ENCODE peak calls at places on chromosome 7, in four cellular contexts. C is IMR-90, W is Peyer's patch, U is heart left ventricle. X is an unnamed sample.

GRCh38 chr7:27150568-27151340 is 1.6 kb downstream of the HOXA3 start:
- DNase-seq in W (peak; percentile 90), C (peak; percentile 78), U (peak; percentile 68), X (peak; percentile 74)

GRCh38 chr7:43110790-43111362 is 1.6 kb upstream of the HECW1 start:
- DNase-seq in W (no peak), C (no peak), U (no peak), X (no peak)

GRCh38 chr7:8133955-8134733 is 127.8 kb downstream of the ICA1 start:
- DNase-seq in C (no peak), W (no peak), U (no peak), X (no peak)

GRCh38 chr7:106730021-106730420 is 69.1 kb upstream of the CCDC71L start:
- DNase-seq in C (no peak), W (no peak), U (no peak), X (no peak)

GRCh38 chr7:4702961-4703512 is 20.9 kb downstream of the FOXK1 start:
- DNase-seq in U (peak; percentile 44), C (no peak), W (no peak), X (no peak)

GRCh38 chr7:10688544-10688943 is 285.1 kb upstream of the PHF14 start:
- DNase-seq in U (no peak), C (no peak), W (no peak), X (no peak)

GRCh38 chr7:70565723-70566122 is 566.2 kb upstream of the GALNT17 start:
- DNase-seq in C (no peak), U (no peak), W (no peak), X (no peak)

GRCh38 chr7:104137971-104138370 is 69.8 kb downstream of the ORC5 start:
- DNase-seq in C (peak; percentile 83), W (no peak), U (no peak), X (no peak)

GRCh38 chr7:148124477-148124876 is 466.1 kb upstream of the C7orf33 start:
- DNase-seq in W (no peak), U (no peak), C (no peak), X (no peak)

GRCh38 chr7:42907316-42907715 is 4.6 kb downstream of the C7orf25 start:
- DNase-seq in W (no peak), U (no peak), C (no peak), X (no peak)

GRCh38 chr7:124764071-124764846 is 1.3 kb downstream of the GPR37 start:
- DNase-seq in W (no peak), U (no peak), C (peak; percentile 6), X (peak; percentile 54)

GRCh38 chr7:50304911-50305621 is 550 bp downstream of the IKZF1 start:
- DNase-seq in W (no peak), U (no peak), C (no peak), X (no peak)

GRCh38 chr7:48096273-48096672 is 7.2 kb downstream of the UPP1 start:
- DNase-seq in U (no peak), C (no peak), W (no peak), X (no peak)

GRCh38 chr7:6423942-6424701 is 23.6 kb downstream of the DAGLB start:
- DNase-seq in U (peak; percentile 47), W (no peak), C (no peak), X (peak; percentile 72)

GRCh38 chr7:15891151-15891842 is 204.8 kb upstream of the MEOX2 start:
- DNase-seq in C (peak; percentile 47), U (no peak), W (no peak), X (no peak)

GRCh38 chr7:137669706-137670105 is 177.1 kb downstream of the DGKI start:
- DNase-seq in C (peak; percentile 64), U (no peak), W (no peak), X (no peak)

GRCh38 chr7:123580406-123581161 is 21.0 kb upstream of the ASB15 start:
- DNase-seq in U (no peak), W (no peak), C (peak; percentile 42), X (no peak)

GRCh38 chr7:5001003-5001402 is 42.0 kb upstream of the MMD2 start:
- DNase-seq in W (no peak), C (no peak), U (no peak), X (no peak)

GRCh38 chr7:35605760-35606159 is 89.2 kb downstream of the HERPUD2 start:
- DNase-seq in W (no peak), C (peak; percentile 82), U (no peak), X (no peak)

GRCh38 chr7:144513332-144513731 is 109.8 kb upstream of the NOBOX start:
- DNase-seq in U (no peak), W (no peak), C (no peak), X (no peak)

GRCh38 chr7:124457841-124458240 is 307.8 kb downstream of the GPR37 start:
- DNase-seq in U (no peak), C (peak; percentile 70), W (no peak), X (no peak)

GRCh38 chr7:44769381-44770209 is 20.9 kb downstream of the ZMIZ2 start:
- DNase-seq in C (peak; percentile 47), U (no peak), W (no peak), X (no peak)

GRCh38 chr7:40221836-40222235 is 87.0 kb downstream of the SUGCT start:
- DNase-seq in C (peak; percentile 92), U (no peak), W (no peak), X (no peak)

GRCh38 chr7:139568813-139569490 is 45.5 kb downstream of the CLEC2L start:
- DNase-seq in W (no peak), U (no peak), C (no peak), X (no peak)

GRCh38 chr7:139566736-139567646 is 43.5 kb downstream of the CLEC2L start:
- DNase-seq in U (no peak), C (no peak), W (no peak), X (no peak)

GRCh38 chr7:139570119-139570518 is 46.6 kb downstream of the CLEC2L start:
- DNase-seq in W (no peak), U (no peak), C (no peak), X (no peak)

GRCh38 chr7:139567647-139568345 is 44.3 kb downstream of the CLEC2L start:
- DNase-seq in W (no peak), C (no peak), U (no peak), X (no peak)

DNA sequence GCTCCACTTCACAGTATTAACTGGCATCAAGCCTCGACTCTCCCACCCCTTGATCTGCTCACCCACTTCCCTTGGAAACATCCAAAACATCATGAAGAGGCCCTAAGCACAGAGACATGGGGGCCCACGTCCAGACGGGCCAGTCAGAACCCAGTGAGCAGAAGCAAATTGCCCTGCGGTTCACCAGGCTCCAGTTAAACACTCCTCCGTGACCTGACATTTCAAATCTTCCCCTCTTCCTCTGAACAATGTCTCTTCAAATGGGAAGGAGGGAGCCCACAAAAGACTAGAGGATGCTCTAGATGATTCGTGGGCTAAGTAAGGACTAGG is 44.8 kb downstream of the CLEC2L start:
- DNase-seq in C (no peak), U (no peak), W (no peak), X (no peak)
- H3K27ac ChIP-seq in C (no peak overlapping the region), U (no peak overlapping the region), W (no peak overlapping the region), X (no peak overlapping the region)

GRCh38 chr7:101156277-101156676 is 2.0 kb downstream of the AP1S1 start:
- DNase-seq in U (no peak), C (no peak), W (no peak), X (no peak)
- TF ChIP-seq CTCF in U (no peak), C (peak; percentile 21), W (no peak), X (no peak)

GRCh38 chr7:91266067-91266930 is 2.1 kb downstream of the FZD1 start:
- DNase-seq in W (no peak), C (peak; percentile 47), U (peak; percentile 54), X (peak; percentile 28)

GRCh38 chr7:91265693-91266066 is 1.4 kb downstream of the FZD1 start:
- DNase-seq in C (no peak), W (no peak), U (peak; percentile 24), X (no peak)

GRCh38 chr7:91263359-91264082 is 712 bp upstream of the FZD1 start:
- DNase-seq in C (no peak), U (peak; percentile 56), W (peak; percentile 61), X (peak; percentile 59)

GRCh38 chr7:91264924-91265681 is 870 bp downstream of the FZD1 start:
- DNase-seq in C (peak; percentile 74), U (peak; percentile 75), W (peak; percentile 75), X (peak; percentile 55)

DNA sequence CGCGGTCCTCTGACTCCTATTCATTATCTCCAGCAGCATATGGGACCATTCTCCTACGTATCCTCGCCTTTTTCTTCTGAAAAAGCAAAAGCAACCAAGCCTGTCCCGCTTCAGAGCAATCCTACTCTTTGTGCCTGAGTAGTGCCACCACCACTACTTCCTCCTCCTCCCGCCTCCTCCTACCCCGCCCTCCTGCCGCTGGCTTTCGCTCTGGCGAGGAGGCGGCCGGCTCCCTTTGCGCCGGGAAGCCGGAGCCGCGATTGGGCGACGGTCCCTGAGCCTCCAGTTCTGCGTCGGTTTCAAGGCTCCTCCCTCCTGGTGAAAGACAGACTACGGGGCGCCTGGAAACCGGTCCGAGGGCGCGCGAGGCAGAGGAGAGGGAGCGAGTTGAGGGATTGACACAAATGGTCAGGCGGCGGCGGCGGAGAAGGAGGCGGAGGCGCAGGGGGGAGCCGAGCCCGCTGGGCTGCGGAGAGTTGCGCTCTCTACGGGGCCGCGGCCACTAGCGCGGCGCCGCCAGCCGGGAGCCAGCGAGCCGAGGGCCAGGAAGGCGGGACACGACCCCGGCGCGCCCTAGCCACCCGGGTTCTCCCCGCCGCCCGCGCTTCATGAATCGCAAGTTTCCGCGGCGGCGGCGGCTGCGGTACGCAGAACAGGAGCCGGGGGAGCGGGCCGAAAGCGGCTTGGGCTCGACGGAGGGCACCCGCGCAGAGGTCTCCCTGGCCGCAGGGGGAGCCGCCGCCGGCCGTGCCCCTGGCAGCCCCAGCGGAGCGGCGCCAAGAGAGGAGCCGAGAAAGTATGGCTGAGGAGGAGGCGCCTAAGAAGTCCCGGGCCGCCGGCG is at the start of gene FZD1:
- DNase-seq in W (peak; percentile 96), U (peak; percentile 98), C (peak; percentile 99), X (peak; percentile 96)
- TF ChIP-seq POLR2A in W (peak; percentile 74), U (no peak), C (peak; percentile 63), X (peak; percentile 67)

GRCh38 chr7:121406-121805 is 71.0 kb upstream of the FAM20C start:
- DNase-seq in U (no peak), W (no peak), C (no peak), X (no peak)
- H3K27ac ChIP-seq in U (no peak overlapping the region), W (no peak overlapping the region), C (no peak overlapping the region), X (no peak overlapping the region)

GRCh38 chr7:12409097-12409711 is 5.5 kb upstream of the VWDE start:
- DNase-seq in C (no peak), W (no peak), U (no peak), X (no peak)

GRCh38 chr7:12402365-12402725 is 1.3 kb downstream of the VWDE start:
- DNase-seq in C (no peak), U (no peak), W (no peak), X (no peak)

GRCh38 chr7:12398186-12398585 is 5.5 kb downstream of the VWDE start:
- DNase-seq in W (no peak), U (no peak), C (no peak), X (no peak)

GRCh38 chr7:12401538-12402364 is 1.9 kb downstream of the VWDE start:
- DNase-seq in C (no peak), W (no peak), U (no peak), X (no peak)

GRCh38 chr7:12403287-12404181 is at the start of gene VWDE:
- DNase-seq in C (no peak), U (peak; percentile 16), W (peak; percentile 56), X (no peak)
- TF ChIP-seq CTCF in C (no peak), U (no peak), W (no peak), X (no peak)

GRCh38 chr7:154412105-154412504 is 359.9 kb downstream of the DPP6 start:
- DNase-seq in W (no peak), U (no peak), C (no peak), X (no peak)

GRCh38 chr7:154409703-154410311 is 357.6 kb downstream of the DPP6 start:
- DNase-seq in C (no peak), U (no peak), W (no peak), X (no peak)

GRCh38 chr7:154406312-154406711 is 354.1 kb downstream of the DPP6 start:
- DNase-seq in U (no peak), W (no peak), C (no peak), X (no peak)
- TF ChIP-seq POLR2A in U (no peak), W (no peak), C (no peak), X (no peak)